ENCODE peak calls at places on chromosome 1, in five cellular contexts. T is Caco-2, I is endodermal cell, W is colonic mucosa, S is transverse colon. H is an unnamed sample. For H3K4me1, the result is how much of the 10 kb centered on the place peaks cover.

GRCh38 chr1:27937524-27937836 is 2.7 kb downstream of the SMPDL3B start:
- DNase-seq in S (no peak), I (no peak), W (no peak), T (no peak), H (no peak)

GRCh38 chr1:117595993-117596720 is 9.7 kb upstream of the TENT5C start:
- DNase-seq in T (no peak), I (no peak), W (no peak), S (peak), H (no peak)

GRCh38 chr1:157390646-157391045 is 161.7 kb downstream of the FCRL5 start:
- DNase-seq in W (no peak), I (no peak), S (no peak), T (no peak), H (no peak)

GRCh38 chr1:37480581-37481288 is 6.4 kb downstream of the ZC3H12A start:
- DNase-seq in W (peak), S (no peak), T (no peak), I (no peak), H (no peak)

GRCh38 chr1:78834201-78834741 is 172.3 kb downstream of the ADGRL4 start:
- DNase-seq in T (no peak), W (no peak), S (no peak), I (no peak), H (no peak)

GRCh38 chr1:164780863-164781262 is 221.9 kb downstream of the PBX1 start:
- DNase-seq in S (no peak), W (no peak), I (no peak), T (no peak), H (peak)

GRCh38 chr1:235500971-235501540 is 3.2 kb downstream of the B3GALNT2 start:
- DNase-seq in I (no peak), T (no peak), S (no peak), W (no peak), H (no peak)

GRCh38 chr1:100313382-100313781 is 38.9 kb upstream of the CDC14A start:
- DNase-seq in W (no peak), I (no peak), T (no peak), S (no peak), H (no peak)

GRCh38 chr1:57424231-57425027 is 569 bp upstream of the DAB1 start:
- DNase-seq in T (no peak), W (no peak), I (peak), S (no peak), H (peak)

GRCh38 chr1:103162360-103162759 is 54.0 kb upstream of the COL11A1 start:
- DNase-seq in S (no peak), T (no peak), W (no peak), I (no peak), H (no peak)

GRCh38 chr1:157106813-157107189 is 7.2 kb upstream of the ETV3L start:
- DNase-seq in W (no peak), S (no peak), I (no peak), T (no peak), H (no peak)

GRCh38 chr1:46522184-46522968 is 29.1 kb downstream of the KNCN start:
- DNase-seq in S (peak), T (no peak), W (peak), I (peak), H (peak)

GRCh38 chr1:10267319-10267718 is 56.9 kb downstream of the KIF1B start:
- DNase-seq in T (no peak), I (no peak), W (no peak), S (no peak), H (no peak)

GRCh38 chr1:43507296-43508295 is 23.1 kb upstream of the PTPRF start:
- DNase-seq in W (no peak), S (no peak), I (peak), T (no peak), H (no peak)

GRCh38 chr1:68197891-68198290 is 34.4 kb downstream of the WLS start:
- DNase-seq in T (peak), S (no peak), I (no peak), W (peak), H (no peak)

GRCh38 chr1:12603224-12603623 is 14.8 kb downstream of the DHRS3 start:
- DNase-seq in I (no peak), W (no peak), S (no peak), T (no peak), H (no peak)

DNA sequence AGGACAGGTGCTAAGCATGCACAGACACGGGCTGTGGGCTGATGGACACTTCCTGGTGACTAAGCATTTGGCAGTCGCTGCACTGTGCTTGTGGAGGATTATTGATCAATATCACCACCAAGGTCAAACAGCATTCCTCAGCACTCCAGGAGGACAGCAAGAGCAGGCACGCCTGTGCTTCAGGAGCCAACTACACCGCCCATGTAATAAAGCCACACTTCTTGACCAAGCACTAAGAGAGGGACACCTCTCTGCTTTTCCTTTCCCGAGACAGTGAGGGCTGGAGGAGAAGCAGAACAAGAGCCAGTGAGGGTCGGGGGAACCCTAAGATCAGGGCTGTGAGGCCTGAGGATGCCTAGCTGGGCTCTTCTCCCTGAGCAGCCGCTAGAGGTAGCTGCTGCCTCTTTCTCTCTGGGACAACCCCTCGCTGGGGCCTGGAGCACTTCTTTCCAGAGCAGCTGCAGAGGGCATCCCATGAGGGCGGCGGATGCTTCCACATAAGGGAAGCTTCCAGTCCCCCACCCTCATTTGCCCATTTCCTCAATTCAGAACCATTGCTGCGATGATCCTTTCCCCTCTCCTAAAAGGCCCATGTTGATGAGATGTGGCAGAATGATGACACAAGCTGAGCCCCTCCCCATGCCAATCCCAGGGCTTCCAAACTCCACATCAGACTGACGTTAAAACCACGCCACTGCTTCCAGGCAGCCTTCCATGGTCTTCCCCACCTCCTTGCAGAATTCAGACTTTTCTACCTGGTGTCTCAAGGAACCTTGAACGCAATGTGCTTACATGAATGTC is 19.1 kb downstream of the RAB7B start:
- DNase-seq in I (peak), W (peak), T (peak), S (peak), H (peak)
- TF ChIP-seq CTCF in I (peak), W (peak), T (peak), S (peak), H (peak)

GRCh38 chr1:212515329-212515760 is 82.6 kb downstream of the NENF start:
- DNase-seq in T (no peak), W (no peak), I (peak), S (no peak), H (peak)

GRCh38 chr1:212518188-212518951 is 85.7 kb downstream of the NENF start:
- DNase-seq in T (no peak), I (no peak), S (peak), W (peak), H (peak)

GRCh38 chr1:212520746-212521145 is 87.8 kb upstream of the ATF3 start:
- DNase-seq in W (peak), S (peak), T (no peak), I (no peak), H (no peak)

GRCh38 chr1:212519131-212519530 is 86.4 kb downstream of the NENF start:
- DNase-seq in S (no peak), I (no peak), W (no peak), T (no peak), H (no peak)

GRCh38 chr1:212520299-212520698 is 87.6 kb downstream of the NENF start:
- DNase-seq in W (no peak), I (no peak), T (no peak), S (no peak), H (no peak)
- H3K4me1 ChIP-seq in W (under half), I (under half), T (under half), S (under half), H (under half)

DNA sequence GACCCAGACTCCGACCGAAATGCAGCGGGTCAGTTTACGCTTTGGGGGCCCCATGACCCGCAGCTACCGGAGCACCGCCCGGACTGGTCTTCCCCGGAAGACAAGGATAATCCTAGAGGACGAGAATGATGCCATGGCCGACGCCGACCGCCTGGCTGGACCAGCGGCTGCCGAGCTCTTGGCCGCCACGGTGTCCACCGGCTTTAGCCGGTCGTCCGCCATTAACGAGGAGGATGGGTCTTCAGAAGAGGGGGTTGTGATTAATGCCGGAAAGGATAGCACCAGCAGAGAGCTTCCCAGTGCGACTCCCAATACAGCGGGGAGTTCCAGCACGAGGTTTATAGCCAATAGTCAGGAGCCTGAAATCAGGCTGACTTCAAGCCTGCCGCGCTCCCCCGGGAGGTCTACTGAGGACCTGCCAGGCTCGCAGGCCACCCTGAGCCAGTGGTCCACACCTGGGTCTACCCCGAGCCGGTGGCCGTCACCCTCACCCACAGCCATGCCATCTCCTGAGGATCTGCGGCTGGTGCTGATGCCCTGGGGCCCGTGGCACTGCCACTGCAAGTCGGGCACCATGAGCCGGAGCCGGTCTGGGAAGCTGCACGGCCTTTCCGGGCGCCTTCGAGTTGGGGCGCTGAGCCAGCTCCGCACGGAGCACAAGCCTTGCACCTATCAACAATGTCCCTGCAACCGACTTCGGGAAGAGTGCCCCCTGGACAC is 534 bp downstream of the C1orf56 start:
- DNase-seq in W (peak), S (peak), I (peak), T (peak), H (peak)
- TF ChIP-seq CTCF in W (no peak), S (peak), I (peak), T (no peak), H (no peak)

GRCh38 chr1:160841079-160841478 is 21.6 kb downstream of the CD244 start:
- DNase-seq in T (no peak), W (no peak), S (no peak), I (no peak), H (no peak)

GRCh38 chr1:160836561-160836960 is 26.1 kb downstream of the CD244 start:
- DNase-seq in W (no peak), S (no peak), I (no peak), T (no peak), H (no peak)

GRCh38 chr1:160836981-160837557 is 25.6 kb downstream of the CD244 start:
- DNase-seq in I (no peak), S (no peak), W (no peak), T (no peak), H (no peak)

GRCh38 chr1:160837558-160838205 is 25.0 kb downstream of the CD244 start:
- DNase-seq in T (no peak), I (no peak), S (peak), W (no peak), H (peak)

DNA sequence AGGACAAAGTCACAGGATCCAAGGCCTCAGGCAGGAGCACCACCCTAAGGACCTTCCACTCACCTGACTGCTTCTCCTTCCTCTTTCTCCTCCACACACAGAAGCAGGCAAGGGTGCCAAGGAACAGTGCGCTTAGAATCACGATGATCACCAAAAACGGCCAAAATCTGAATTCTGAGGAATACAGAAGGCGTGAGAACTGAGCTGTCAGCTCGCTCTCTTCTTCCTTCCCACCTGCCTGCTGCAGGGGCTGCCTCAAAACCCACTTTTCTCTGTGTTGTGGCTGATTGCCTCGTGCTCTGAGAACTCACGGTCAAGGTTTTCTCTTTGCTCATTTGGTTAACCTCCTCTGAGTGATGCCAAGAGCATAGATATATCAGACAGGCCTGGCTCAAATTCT is 23.8 kb downstream of the CD244 start:
- DNase-seq in S (no peak), W (no peak), I (no peak), T (no peak), H (no peak)
- H3K4me1 ChIP-seq in S (under half), W (under half), I (under half), T (under half), H (under half)

DNA sequence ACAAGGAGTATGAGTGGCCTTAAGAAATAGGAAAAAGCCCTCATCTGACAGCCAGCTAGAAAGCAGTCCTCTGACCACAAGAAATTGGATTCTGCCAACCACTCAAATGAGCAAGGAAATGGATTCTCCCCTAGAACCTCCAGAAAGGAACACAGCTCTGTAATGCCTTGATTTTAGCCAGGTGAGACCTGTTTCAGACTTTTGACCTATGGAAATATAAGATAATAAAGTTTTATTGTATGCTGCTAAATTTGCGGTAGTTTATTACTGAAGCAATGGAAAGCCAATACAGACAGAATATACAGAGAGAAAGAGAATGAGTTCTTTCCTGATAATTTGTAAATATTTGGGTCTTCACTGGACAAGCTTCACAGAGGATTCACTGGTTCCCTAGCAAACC is 28.8 kb upstream of the SELE start:
- DNase-seq in W (no peak), I (no peak), S (no peak), T (no peak), H (no peak)
- TF ChIP-seq CTCF in W (no peak), I (no peak), S (no peak), T (no peak), H (no peak)

DNA sequence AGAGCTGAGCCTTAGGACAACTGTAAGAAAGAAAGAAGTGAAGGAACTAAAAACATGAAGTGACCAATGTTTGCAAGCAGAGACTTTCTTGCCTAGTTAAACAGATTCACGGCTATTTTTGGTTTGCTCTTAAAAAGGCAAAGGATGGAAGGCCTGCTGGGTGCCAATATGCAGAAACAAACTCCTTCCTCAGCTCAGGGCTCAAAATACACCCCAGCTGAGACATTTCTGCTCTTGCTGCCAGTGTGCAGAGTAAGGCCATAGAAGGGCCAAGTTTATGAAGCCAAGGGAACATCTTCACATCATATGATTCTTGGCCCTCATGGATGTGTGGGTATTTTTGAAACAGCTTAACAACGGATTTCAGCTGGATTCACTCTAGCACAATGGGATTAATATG is 70.8 kb downstream of the CAPZB start:
- DNase-seq in I (no peak), W (no peak), T (no peak), S (no peak), H (peak)
- H3K4me1 ChIP-seq in I (under half), W (under half), T (under half), S (half or more), H (under half)

DNA sequence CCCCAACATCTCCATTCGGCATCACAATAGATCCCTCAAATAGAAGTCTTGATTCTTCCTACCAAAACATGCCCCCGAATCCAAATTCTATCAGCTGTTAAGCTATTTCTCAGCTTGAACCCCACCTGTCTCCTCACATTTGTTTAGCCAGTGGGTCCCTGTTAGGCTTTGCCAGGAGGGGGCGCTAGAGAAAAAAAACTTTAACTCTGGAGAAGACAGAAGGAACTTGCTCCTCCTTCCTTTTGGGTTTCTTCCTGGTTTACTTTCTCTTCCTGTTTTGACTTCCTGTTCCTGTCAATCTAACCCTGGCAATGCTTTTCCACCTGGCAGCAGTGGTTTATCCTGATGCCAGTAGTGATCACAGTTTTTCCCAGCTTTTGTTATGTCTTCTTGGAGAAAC is 95.6 kb upstream of the KCNK1 start:
- DNase-seq in W (peak), I (peak), T (peak), S (peak), H (peak)
- TF ChIP-seq CTCF in W (peak), I (peak), T (peak), S (peak), H (peak)

GRCh38 chr1:226003502-226004170 is 4.5 kb upstream of the SDE2 start:
- DNase-seq in I (no peak), S (no peak), W (no peak), T (no peak), H (no peak)

GRCh38 chr1:226004396-226004795 is 5.3 kb upstream of the SDE2 start:
- DNase-seq in S (no peak), T (no peak), I (no peak), W (no peak), H (no peak)

GRCh38 chr1:226001088-226001487 is 1.9 kb upstream of the SDE2 start:
- DNase-seq in S (no peak), I (no peak), W (no peak), T (no peak), H (no peak)

GRCh38 chr1:226001852-226002666 is 2.9 kb upstream of the SDE2 start:
- DNase-seq in T (no peak), W (peak), S (peak), I (no peak), H (peak)

DNA sequence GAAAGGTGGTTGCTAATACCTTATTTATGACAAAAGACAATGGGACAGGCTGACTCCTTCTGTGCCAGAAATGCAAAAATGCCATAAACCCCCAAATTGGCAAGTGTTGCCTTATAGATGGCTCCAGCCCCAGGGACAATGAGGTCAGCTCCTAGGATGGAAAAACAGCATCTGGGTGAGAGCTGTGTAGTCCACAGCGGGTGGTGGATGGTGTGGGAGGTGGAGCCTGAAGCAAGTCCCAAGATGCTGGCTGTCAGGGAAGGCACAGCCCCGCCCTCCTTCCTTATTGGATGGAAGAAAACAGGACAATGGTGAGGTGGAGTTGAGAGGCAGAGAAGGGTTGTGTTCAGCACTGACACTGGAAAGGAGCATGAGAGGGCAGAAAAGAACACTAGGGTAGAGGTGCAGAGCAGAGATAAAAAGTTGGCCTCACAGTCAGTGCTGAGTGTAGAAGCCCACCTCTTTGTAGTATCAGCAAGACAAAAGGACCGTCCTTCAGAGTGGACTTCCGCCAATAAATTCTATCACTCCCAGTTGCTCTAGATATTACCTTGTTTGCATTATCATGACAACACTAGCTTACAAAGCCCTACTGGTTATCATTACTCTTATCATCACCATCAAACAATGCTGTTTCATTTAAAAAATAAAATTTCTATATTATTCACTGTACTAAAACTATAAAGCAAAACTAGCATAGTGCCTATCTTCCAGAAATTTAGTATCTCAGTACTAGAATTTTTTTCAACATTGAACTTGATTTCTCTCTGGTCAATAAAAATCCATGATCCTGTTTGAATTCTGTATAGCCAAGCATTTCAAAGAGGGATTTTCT is 3.7 kb upstream of the SDE2 start:
- DNase-seq in I (peak), W (peak), T (peak), S (peak), H (peak)
- H3K4me1 ChIP-seq in I (under half), W (under half), T (under half), S (under half), H (under half)

GRCh38 chr1:89631756-89632155 is 1.2 kb upstream of the LRRC8C start:
- DNase-seq in W (no peak), I (no peak), T (no peak), S (no peak), H (peak)

GRCh38 chr1:89633745-89634625 is 1.1 kb downstream of the LRRC8C start:
- DNase-seq in I (peak), S (peak), T (no peak), W (peak), H (peak)

GRCh38 chr1:89632213-89633102 is 462 bp upstream of the LRRC8C start:
- DNase-seq in S (peak), I (peak), W (peak), T (peak), H (peak)

GRCh38 chr1:89635825-89636815 is 3.2 kb downstream of the LRRC8C start:
- DNase-seq in S (no peak), I (no peak), T (no peak), W (no peak), H (no peak)

GRCh38 chr1:89633103-89633744 is at the start of gene LRRC8C:
- DNase-seq in W (peak), I (no peak), T (peak), S (peak), H (peak)
- TF ChIP-seq CTCF in W (no peak), I (peak), T (no peak), S (no peak), H (no peak)

H was measured in testis.